ENCODE peak calls at places on chromosomes 6 and 20, in five cellular contexts. S is H1, Y is HepG2, A is K562, I is GM12878. M is an unnamed sample.

GRCh38 chr6:105374010-105374420 is 28.9 kb downstream of the PREP start:
- DNase-seq in S (no peak), Y (peak), A (no peak), I (no peak), M (no peak)

GRCh38 chr6:13105139-13105538 is 223.2 kb downstream of the TBC1D7 start:
- DNase-seq in S (no peak), Y (no peak), A (no peak), I (no peak), M (no peak)

GRCh38 chr6:22873531-22874136 is 304.3 kb downstream of the HDGFL1 start:
- DNase-seq in S (no peak), Y (no peak), A (no peak), I (no peak), M (no peak)

GRCh38 chr6:32815115-32815514 is 1.7 kb downstream of the HLA-DOB start:
- DNase-seq in S (no peak), Y (no peak), A (no peak), I (no peak), M (no peak)

GRCh38 chr6:163438940-163439335 is 24.4 kb downstream of the QKI start:
- DNase-seq in S (no peak), Y (peak), A (peak), I (no peak), M (peak)

GRCh38 chr6:33064723-33065122 is 8.7 kb downstream of the HLA-DPA1 start:
- DNase-seq in S (no peak), Y (no peak), A (no peak), I (no peak), M (no peak)

GRCh38 chr20:15902493-15902892 is 670.8 kb downstream of the KIF16B start:
- DNase-seq in S (peak), Y (no peak), A (no peak), I (no peak), M (no peak)

GRCh38 chr6:75590370-75590769 is 11.3 kb upstream of the SENP6 start:
- DNase-seq in S (no peak), Y (no peak), A (no peak), I (no peak), M (no peak)

GRCh38 chr6:1821188-1822183 is 211.8 kb downstream of the FOXC1 start:
- DNase-seq in S (no peak), Y (peak), A (no peak), I (peak), M (no peak)

GRCh38 chr20:43220612-43221011 is 30.9 kb upstream of the PTPRT start:
- DNase-seq in S (no peak), Y (no peak), A (no peak), I (no peak), M (no peak)

GRCh38 chr6:27902335-27903314 is 9.6 kb downstream of the OR2B2 start:
- DNase-seq in S (no peak), Y (peak), A (peak), I (peak), M (peak)

GRCh38 chr20:19813839-19814238 is 55.8 kb downstream of the RIN2 start:
- DNase-seq in S (no peak), Y (no peak), A (no peak), I (no peak), M (no peak)

GRCh38 chr6:135935951-135936601 is 84.6 kb downstream of the PDE7B start:
- DNase-seq in S (no peak), Y (no peak), A (no peak), I (no peak), M (no peak)

GRCh38 chr20:47620808-47621805 is 119.4 kb downstream of the NCOA3 start:
- DNase-seq in S (no peak), Y (peak), A (no peak), I (peak), M (peak)

GRCh38 chr20:61818746-61819483 is 246.8 kb downstream of the TAF4 start:
- DNase-seq in S (no peak), Y (no peak), A (no peak), I (no peak), M (no peak)

GRCh38 chr6:46838033-46838432 is 44.8 kb downstream of the MEP1A start:
- DNase-seq in S (no peak), Y (no peak), A (no peak), I (no peak), M (no peak)

GRCh38 chr6:7561153-7561964 is 19.9 kb downstream of the DSP start:
- DNase-seq in S (no peak), Y (peak), A (peak), I (no peak), M (no peak)

GRCh38 chr6:113293106-113293505 is 564.0 kb upstream of the MARCKS start:
- DNase-seq in S (no peak), Y (no peak), A (no peak), I (peak), M (no peak)

GRCh38 chr6:117616971-117617765 is 14.9 kb upstream of the GOPC start:
- DNase-seq in S (no peak), Y (no peak), A (no peak), I (no peak), M (no peak)

GRCh38 chr20:24583169-24583792 is 113.9 kb downstream of the SYNDIG1 start:
- DNase-seq in S (no peak), Y (no peak), A (no peak), I (no peak), M (no peak)
- TF ChIP-seq GABPA in S (no peak), Y (no peak), A (no peak), I (no peak), M (no peak)

GRCh38 chr6:168400044-168400443 is 40.9 kb upstream of the SMOC2 start:
- DNase-seq in S (no peak), Y (no peak), A (no peak), I (no peak), M (no peak)
- TF ChIP-seq TAF1 in S (no peak), Y (no peak), A (no peak), I (no peak), M (no peak)

GRCh38 chr6:83615025-83615999 is 93.6 kb downstream of the SNAP91 start:
- DNase-seq in S (no peak), Y (peak), A (peak), I (no peak), M (peak)
- TF ChIP-seq GABPA in S (no peak), Y (no peak), A (no peak), I (no peak), M (peak)

GRCh38 chr20:59221049-59221748 is 57.6 kb downstream of the ZNF831 start:
- DNase-seq in S (no peak), Y (peak), A (no peak), I (no peak), M (no peak)
- TF ChIP-seq TAF1 in S (no peak), Y (no peak), A (no peak), I (no peak), M (no peak)

M was measured in SK-N-SH.